ENCODE peak calls at places on chromosomes 3 and 15, in seven cellular contexts. One of them, this sample, is unnamed.

GRCh38 chr3:62145086-62145757 is 228.1 kb downstream of the FEZF2 start:
- DNase-seq in H1: no peak
- DNase-seq in K562: no peak
- DNase-seq in endothelial cell of umbilical vein: no peak
- DNase-seq in HCT116: no peak
- DNase-seq in GM12878: no peak
- DNase-seq in HepG2: no peak
- DNase-seq in this sample: no peak

GRCh38 chr15:78716651-78717050 is 75.6 kb upstream of the CHRNB4 start:
- DNase-seq in H1: no peak
- DNase-seq in K562: no peak
- DNase-seq in endothelial cell of umbilical vein: no peak
- DNase-seq in HCT116: no peak
- DNase-seq in GM12878: no peak
- DNase-seq in HepG2: no peak
- DNase-seq in this sample: peak; percentile 16

GRCh38 chr3:64838150-64838735 is 150.4 kb upstream of the ADAMTS9 start:
- DNase-seq in H1: no peak
- DNase-seq in K562: no peak
- DNase-seq in endothelial cell of umbilical vein: no peak
- DNase-seq in HCT116: no peak
- DNase-seq in GM12878: no peak
- DNase-seq in HepG2: no peak
- DNase-seq in this sample: no peak

GRCh38 chr3:39362812-39363211 is 20.4 kb upstream of the SLC25A38 start:
- DNase-seq in H1: no peak
- DNase-seq in K562: no peak
- DNase-seq in endothelial cell of umbilical vein: no peak
- DNase-seq in HCT116: no peak
- DNase-seq in GM12878: no peak
- DNase-seq in HepG2: no peak
- DNase-seq in this sample: no peak

GRCh38 chr3:111045564-111045963 is 26.1 kb upstream of the NECTIN3 start:
- DNase-seq in H1: no peak
- DNase-seq in K562: peak; percentile 0
- DNase-seq in endothelial cell of umbilical vein: no peak
- DNase-seq in HCT116: no peak
- DNase-seq in GM12878: no peak
- DNase-seq in HepG2: no peak
- DNase-seq in this sample: peak; percentile 21

GRCh38 chr3:43953375-43953774 is 262.6 kb downstream of the ABHD5 start:
- DNase-seq in H1: no peak
- DNase-seq in K562: no peak
- DNase-seq in endothelial cell of umbilical vein: no peak
- DNase-seq in HCT116: no peak
- DNase-seq in GM12878: no peak
- DNase-seq in HepG2: no peak
- DNase-seq in this sample: no peak

GRCh38 chr3:197030379-197031314 is 1.0 kb upstream of the MELTF start:
- DNase-seq in H1: peak; percentile 66
- DNase-seq in K562: peak; percentile 52
- DNase-seq in endothelial cell of umbilical vein: no peak
- DNase-seq in HCT116: no peak
- DNase-seq in GM12878: no peak
- DNase-seq in HepG2: no peak
- DNase-seq in this sample: no peak

GRCh38 chr3:59839283-59839682 is 789.5 kb upstream of the CFAP20DC start:
- DNase-seq in H1: no peak
- DNase-seq in K562: no peak
- DNase-seq in endothelial cell of umbilical vein: no peak
- DNase-seq in HCT116: no peak
- DNase-seq in GM12878: no peak
- DNase-seq in HepG2: no peak
- DNase-seq in this sample: peak; percentile 79

GRCh38 chr3:31240894-31241293 is 291.8 kb upstream of the STT3B start:
- DNase-seq in H1: no peak
- DNase-seq in K562: no peak
- DNase-seq in endothelial cell of umbilical vein: no peak
- DNase-seq in HCT116: no peak
- DNase-seq in GM12878: no peak
- DNase-seq in HepG2: no peak
- DNase-seq in this sample: no peak

GRCh38 chr15:85771276-85771675 is 23.4 kb downstream of the KLHL25 start:
- DNase-seq in H1: no peak
- DNase-seq in K562: no peak
- DNase-seq in endothelial cell of umbilical vein: no peak
- DNase-seq in HCT116: no peak
- DNase-seq in GM12878: no peak
- DNase-seq in HepG2: no peak
- DNase-seq in this sample: no peak

GRCh38 chr15:85771781-85772445 is 22.8 kb downstream of the KLHL25 start:
- DNase-seq in H1: no peak
- DNase-seq in K562: no peak
- DNase-seq in endothelial cell of umbilical vein: peak; percentile 62
- DNase-seq in HCT116: no peak
- DNase-seq in GM12878: no peak
- DNase-seq in HepG2: no peak
- DNase-seq in this sample: peak; percentile 13

GRCh38 chr15:85769182-85769900 is 25.4 kb downstream of the KLHL25 start:
- DNase-seq in H1: no peak
- DNase-seq in K562: no peak
- DNase-seq in endothelial cell of umbilical vein: no peak
- DNase-seq in HCT116: no peak
- DNase-seq in GM12878: no peak
- DNase-seq in HepG2: no peak
- DNase-seq in this sample: no peak

GRCh38 chr15:85770014-85770721 is 24.6 kb downstream of the KLHL25 start:
- DNase-seq in H1: no peak
- DNase-seq in K562: no peak
- DNase-seq in endothelial cell of umbilical vein: no peak
- DNase-seq in HCT116: no peak
- DNase-seq in GM12878: no peak
- DNase-seq in HepG2: no peak
- DNase-seq in this sample: no peak

DNA sequence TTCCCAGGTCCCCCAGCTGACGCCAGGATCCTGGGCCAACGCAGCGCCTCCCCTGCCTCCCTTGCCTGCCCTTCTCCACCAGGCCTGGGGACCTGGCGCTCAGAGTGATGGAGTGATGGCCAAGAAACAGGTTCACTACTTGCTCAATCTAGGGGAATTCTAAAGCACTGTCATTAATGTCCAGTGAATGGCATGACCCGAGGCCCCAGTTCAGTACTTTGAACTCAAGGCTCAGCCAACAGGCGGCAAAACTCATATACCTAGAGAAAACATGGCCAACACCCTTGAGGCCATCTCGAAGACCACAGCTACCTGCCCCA is 24.0 kb downstream of the KLHL25 start:
- DNase-seq in H1: no peak
- DNase-seq in K562: no peak
- DNase-seq in endothelial cell of umbilical vein: no peak
- DNase-seq in HCT116: no peak
- DNase-seq in GM12878: no peak
- DNase-seq in HepG2: no peak
- DNase-seq in this sample: no peak
- TF ChIP-seq POLR2A in H1: no peak
- TF ChIP-seq POLR2A in K562: no peak
- TF ChIP-seq POLR2A in endothelial cell of umbilical vein: no peak
- TF ChIP-seq POLR2A in HCT116: no peak
- TF ChIP-seq POLR2A in GM12878: no peak
- TF ChIP-seq POLR2A in HepG2: no peak
- TF ChIP-seq POLR2A in this sample: no peak

GRCh38 chr3:24499991-24500390 is 5.3 kb upstream of the THRB start:
- DNase-seq in H1: no peak
- DNase-seq in K562: no peak
- DNase-seq in endothelial cell of umbilical vein: no peak
- DNase-seq in HCT116: no peak
- DNase-seq in GM12878: no peak
- DNase-seq in HepG2: no peak
- DNase-seq in this sample: no peak
- H2AFZ ChIP-seq in H1: no peak overlapping the region
- H2AFZ ChIP-seq in K562: no peak overlapping the region
- H2AFZ ChIP-seq in endothelial cell of umbilical vein: no peak overlapping the region
- H2AFZ ChIP-seq in HCT116: no peak overlapping the region
- H2AFZ ChIP-seq in GM12878: no peak overlapping the region
- H2AFZ ChIP-seq in HepG2: no peak overlapping the region
- H2AFZ ChIP-seq in this sample: no peak overlapping the region

GRCh38 chr3:136751259-136752045 is 726 bp downstream of the STAG1 start:
- DNase-seq in H1: peak; percentile 75
- DNase-seq in K562: peak; percentile 84
- DNase-seq in endothelial cell of umbilical vein: peak; percentile 84
- DNase-seq in HCT116: no peak
- DNase-seq in GM12878: no peak
- DNase-seq in HepG2: peak; percentile 82
- DNase-seq in this sample: peak; percentile 73
- TF ChIP-seq POLR2A in H1: peak; percentile 40
- TF ChIP-seq POLR2A in K562: peak; percentile 52
- TF ChIP-seq POLR2A in endothelial cell of umbilical vein: peak; percentile 62
- TF ChIP-seq POLR2A in HCT116: no peak
- TF ChIP-seq POLR2A in GM12878: peak; percentile 62
- TF ChIP-seq POLR2A in HepG2: peak; percentile 51
- TF ChIP-seq POLR2A in this sample: peak; percentile 27

GRCh38 chr3:10224794-10225660 is 23.2 kb upstream of the TATDN2 start:
- DNase-seq in H1: peak; percentile 72
- DNase-seq in K562: peak; percentile 79
- DNase-seq in endothelial cell of umbilical vein: peak; percentile 87
- DNase-seq in HCT116: peak; percentile 71
- DNase-seq in GM12878: no peak
- DNase-seq in HepG2: peak; percentile 99
- DNase-seq in this sample: peak; percentile 66
- H2AFZ ChIP-seq in H1: no peak overlapping the region
- H2AFZ ChIP-seq in K562: no peak overlapping the region
- H2AFZ ChIP-seq in endothelial cell of umbilical vein: no peak overlapping the region
- H2AFZ ChIP-seq in HCT116: no peak overlapping the region
- H2AFZ ChIP-seq in GM12878: no peak overlapping the region
- H2AFZ ChIP-seq in HepG2: no peak overlapping the region
- H2AFZ ChIP-seq in this sample: no peak overlapping the region

GRCh38 chr3:56233742-56234141 is 234.5 kb downstream of the ERC2 start:
- DNase-seq in H1: no peak
- DNase-seq in K562: no peak
- DNase-seq in endothelial cell of umbilical vein: no peak
- DNase-seq in HCT116: no peak
- DNase-seq in GM12878: no peak
- DNase-seq in HepG2: no peak
- DNase-seq in this sample: no peak
- TF ChIP-seq POLR2A in H1: no peak
- TF ChIP-seq POLR2A in K562: no peak
- TF ChIP-seq POLR2A in endothelial cell of umbilical vein: no peak
- TF ChIP-seq POLR2A in HCT116: no peak
- TF ChIP-seq POLR2A in GM12878: no peak
- TF ChIP-seq POLR2A in HepG2: no peak
- TF ChIP-seq POLR2A in this sample: no peak